ENCODE peak calls at places on chromosomes 4 and X, in five cellular contexts. One of them, this sample, is unnamed. For H3K4me1, the result is how much of the 10 kb centered on the place peaks cover.

GRCh38 chrX:150772150-150772970 is 79.2 kb downstream of the MTMR1 start:
- DNase-seq in A549: peak
- DNase-seq in sigmoid colon: peak
- DNase-seq in ovary: peak
- DNase-seq in suprapubic skin: peak
- DNase-seq in this sample: peak

GRCh38 chr4:25440478-25441030 is 63.5 kb downstream of the ANAPC4 start:
- DNase-seq in A549: no peak
- DNase-seq in sigmoid colon: no peak
- DNase-seq in ovary: peak
- DNase-seq in suprapubic skin: no peak
- DNase-seq in this sample: no peak

GRCh38 chr4:5839751-5840674 is 52.9 kb downstream of the CRMP1 start:
- DNase-seq in A549: no peak
- DNase-seq in sigmoid colon: peak
- DNase-seq in ovary: peak
- DNase-seq in suprapubic skin: no peak
- DNase-seq in this sample: no peak

GRCh38 chr4:186201535-186202230 is 10.3 kb downstream of the CYP4V2 start:
- DNase-seq in A549: peak
- DNase-seq in sigmoid colon: no peak
- DNase-seq in ovary: peak
- DNase-seq in suprapubic skin: no peak
- DNase-seq in this sample: no peak

GRCh38 chr4:156628858-156629257 is 342.7 kb downstream of the PDGFC start:
- DNase-seq in A549: no peak
- DNase-seq in sigmoid colon: no peak
- DNase-seq in ovary: no peak
- DNase-seq in suprapubic skin: no peak
- DNase-seq in this sample: no peak

GRCh38 chr4:8281519-8282133 is 12.1 kb downstream of the HTRA3 start:
- DNase-seq in A549: no peak
- DNase-seq in sigmoid colon: peak
- DNase-seq in ovary: peak
- DNase-seq in suprapubic skin: peak
- DNase-seq in this sample: peak

GRCh38 chrX:17738002-17738713 is 865 bp downstream of the SCML1 start:
- DNase-seq in A549: no peak
- DNase-seq in sigmoid colon: peak
- DNase-seq in ovary: peak
- DNase-seq in suprapubic skin: no peak
- DNase-seq in this sample: peak

GRCh38 chrX:153633048-153633447 is 14.0 kb upstream of the DUSP9 start:
- DNase-seq in A549: no peak
- DNase-seq in sigmoid colon: peak
- DNase-seq in ovary: peak
- DNase-seq in suprapubic skin: no peak
- DNase-seq in this sample: no peak

GRCh38 chr4:123528501-123529277 is 132.1 kb downstream of the SPRY1 start:
- DNase-seq in A549: no peak
- DNase-seq in sigmoid colon: no peak
- DNase-seq in ovary: no peak
- DNase-seq in suprapubic skin: no peak
- DNase-seq in this sample: no peak

GRCh38 chrX:30572678-30573077 is 4.9 kb downstream of the TASL start:
- DNase-seq in A549: no peak
- DNase-seq in sigmoid colon: no peak
- DNase-seq in ovary: no peak
- DNase-seq in suprapubic skin: no peak
- DNase-seq in this sample: no peak

GRCh38 chr4:182380701-182381295 is 137.6 kb downstream of the TENM3 start:
- DNase-seq in A549: no peak
- DNase-seq in sigmoid colon: no peak
- DNase-seq in ovary: no peak
- DNase-seq in suprapubic skin: no peak
- DNase-seq in this sample: no peak

GRCh38 chrX:34716322-34716721 is 59.2 kb upstream of the TMEM47 start:
- DNase-seq in A549: no peak
- DNase-seq in sigmoid colon: no peak
- DNase-seq in ovary: no peak
- DNase-seq in suprapubic skin: no peak
- DNase-seq in this sample: no peak

GRCh38 chrX:34382416-34382815 is 250.3 kb upstream of the FAM47A start:
- DNase-seq in A549: no peak
- DNase-seq in sigmoid colon: no peak
- DNase-seq in ovary: no peak
- DNase-seq in suprapubic skin: no peak
- DNase-seq in this sample: no peak

DNA sequence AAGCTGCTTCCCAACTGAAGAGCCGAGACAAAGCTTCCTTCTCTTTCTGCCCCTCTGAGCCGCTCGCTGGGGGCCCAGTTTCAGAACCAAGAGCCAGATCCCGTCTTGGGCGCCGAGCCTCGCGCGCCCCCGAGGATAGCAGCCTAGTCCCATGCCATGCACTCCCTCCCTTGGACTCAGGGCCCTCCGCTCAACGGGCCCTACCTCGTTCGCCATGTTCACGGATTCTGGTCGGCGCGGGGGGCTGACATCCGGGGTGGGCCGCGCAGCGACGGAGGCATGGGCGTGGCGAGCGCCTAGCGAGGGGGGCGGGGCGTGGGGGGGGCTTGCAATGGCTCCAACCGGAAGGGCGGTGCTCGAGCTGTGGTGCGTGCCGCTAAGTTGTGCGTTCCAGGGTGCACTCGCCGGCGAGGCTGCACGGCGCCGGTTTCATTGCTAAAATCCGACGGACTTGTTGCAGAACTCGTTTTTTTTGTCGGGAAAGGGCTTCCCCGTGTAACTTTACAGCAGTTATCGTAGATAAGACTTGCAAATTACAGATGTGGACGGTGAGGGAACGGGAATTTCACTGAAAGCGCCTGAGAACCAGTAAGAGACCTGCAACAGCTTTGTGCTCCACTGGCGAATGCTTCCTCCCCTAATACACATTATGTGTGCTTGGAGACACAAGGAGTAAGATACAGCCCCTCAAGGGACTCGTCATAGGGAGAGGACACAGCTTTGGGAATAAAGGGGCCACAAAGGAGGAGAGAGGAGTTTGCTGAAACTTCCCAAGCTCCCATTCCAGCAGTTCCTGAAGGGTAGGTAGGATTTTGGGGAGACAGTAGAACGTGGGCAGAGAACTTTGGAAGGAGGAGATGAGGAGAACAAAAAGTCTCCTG is at the start of gene ADH5:
- DNase-seq in A549: peak
- DNase-seq in sigmoid colon: peak
- DNase-seq in ovary: peak
- DNase-seq in suprapubic skin: peak
- DNase-seq in this sample: peak
- TF ChIP-seq POLR2A in A549: peak
- TF ChIP-seq POLR2A in sigmoid colon: peak
- TF ChIP-seq POLR2A in ovary: peak
- TF ChIP-seq POLR2A in suprapubic skin: no peak
- TF ChIP-seq POLR2A in this sample: peak

GRCh38 chr4:133594246-133595207 is 445.4 kb downstream of the PCDH10 start:
- DNase-seq in A549: no peak
- DNase-seq in sigmoid colon: no peak
- DNase-seq in ovary: no peak
- DNase-seq in suprapubic skin: no peak
- DNase-seq in this sample: no peak
- TF ChIP-seq CTCF in A549: no peak
- TF ChIP-seq CTCF in sigmoid colon: no peak
- TF ChIP-seq CTCF in ovary: no peak
- TF ChIP-seq CTCF in suprapubic skin: no peak
- TF ChIP-seq CTCF in this sample: no peak

DNA sequence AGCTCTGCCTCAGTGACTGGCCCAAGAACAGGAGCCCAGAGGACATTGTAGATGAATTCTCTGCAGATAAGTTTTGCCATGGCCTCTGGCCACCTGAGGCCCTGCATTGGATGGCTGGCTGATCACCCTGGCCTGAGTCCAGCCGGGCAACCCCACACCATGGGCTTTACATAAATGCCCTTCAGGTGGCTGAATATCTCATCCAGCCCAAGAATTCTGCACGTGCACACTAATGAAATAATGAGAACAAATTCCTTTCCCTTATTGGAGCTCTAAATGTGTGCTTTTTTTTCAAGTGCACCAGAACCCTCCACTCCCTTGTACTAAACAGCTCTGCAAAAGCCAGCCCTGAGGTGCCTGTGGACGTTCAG is 65.7 kb downstream of the IRF2 start:
- DNase-seq in A549: no peak
- DNase-seq in sigmoid colon: no peak
- DNase-seq in ovary: no peak
- DNase-seq in suprapubic skin: no peak
- DNase-seq in this sample: no peak
- H3K4me1 ChIP-seq in A549: under half
- H3K4me1 ChIP-seq in sigmoid colon: under half
- H3K4me1 ChIP-seq in ovary: under half
- H3K4me1 ChIP-seq in suprapubic skin: under half
- H3K4me1 ChIP-seq in this sample: under half

GRCh38 chr4:40055873-40056721 is 553 bp upstream of the N4BP2 start:
- DNase-seq in A549: peak
- DNase-seq in sigmoid colon: peak
- DNase-seq in ovary: peak
- DNase-seq in suprapubic skin: peak
- DNase-seq in this sample: peak
- TF ChIP-seq POLR2A in A549: peak
- TF ChIP-seq POLR2A in sigmoid colon: no peak
- TF ChIP-seq POLR2A in ovary: no peak
- TF ChIP-seq POLR2A in suprapubic skin: no peak
- TF ChIP-seq POLR2A in this sample: peak

This sample was measured in gastrocnemius medialis.